ENCODE peak calls at places on chromosomes 5 and 9, in four cellular contexts. One of them, this sample, is unnamed. For H3K36me3, the result is how much of the 10 kb centered on the place peaks cover.

GRCh38 chr5:178328826-178329225 is 96.2 kb upstream of the PHYKPL start:
- DNase-seq in H1: no peak
- DNase-seq in transverse colon: no peak
- DNase-seq in sigmoid colon: no peak
- DNase-seq in this sample: no peak

GRCh38 chr5:38591450-38591849 is 35.0 kb upstream of the LIFR start:
- DNase-seq in H1: no peak
- DNase-seq in transverse colon: no peak
- DNase-seq in sigmoid colon: no peak
- DNase-seq in this sample: no peak

GRCh38 chr5:95080456-95080855 is 204.4 kb downstream of the MCTP1 start:
- DNase-seq in H1: no peak
- DNase-seq in transverse colon: no peak
- DNase-seq in sigmoid colon: no peak
- DNase-seq in this sample: no peak

GRCh38 chr9:135520916-135521607 is at the start of gene LCN1:
- DNase-seq in sigmoid colon: no peak
- DNase-seq in transverse colon: no peak
- DNase-seq in H1: no peak
- DNase-seq in this sample: peak

GRCh38 chr5:149961186-149961685 is 678 bp downstream of the SLC26A2 start:
- DNase-seq in H1: no peak
- DNase-seq in transverse colon: no peak
- DNase-seq in sigmoid colon: no peak
- DNase-seq in this sample: no peak

GRCh38 chr9:22457448-22457847 is 10.8 kb downstream of the DMRTA1 start:
- DNase-seq in sigmoid colon: no peak
- DNase-seq in H1: no peak
- DNase-seq in transverse colon: no peak
- DNase-seq in this sample: no peak

GRCh38 chr5:127275641-127276193 is 14.9 kb upstream of the MEGF10 start:
- DNase-seq in H1: no peak
- DNase-seq in transverse colon: no peak
- DNase-seq in sigmoid colon: no peak
- DNase-seq in this sample: no peak

GRCh38 chr5:163433271-163433670 is 4.1 kb upstream of the CCNG1 start:
- DNase-seq in transverse colon: peak
- DNase-seq in H1: no peak
- DNase-seq in sigmoid colon: no peak
- DNase-seq in this sample: no peak

GRCh38 chr9:86614871-86615849 is 260.9 kb upstream of the TUT7 start:
- DNase-seq in sigmoid colon: no peak
- DNase-seq in H1: no peak
- DNase-seq in transverse colon: no peak
- DNase-seq in this sample: no peak

GRCh38 chr5:82911902-82912301 is 165.3 kb downstream of the TMEM167A start:
- DNase-seq in transverse colon: no peak
- DNase-seq in H1: no peak
- DNase-seq in sigmoid colon: no peak
- DNase-seq in this sample: no peak
- TF ChIP-seq POLR2AphosphoS5 in transverse colon: no peak
- TF ChIP-seq POLR2AphosphoS5 in H1: no peak
- TF ChIP-seq POLR2AphosphoS5 in sigmoid colon: no peak
- TF ChIP-seq POLR2AphosphoS5 in this sample: no peak

GRCh38 chr5:174190073-174190675 is 144.7 kb downstream of the NSG2 start:
- DNase-seq in transverse colon: no peak
- DNase-seq in sigmoid colon: no peak
- DNase-seq in H1: no peak
- DNase-seq in this sample: peak
- TF ChIP-seq EP300 in transverse colon: no peak
- TF ChIP-seq EP300 in sigmoid colon: no peak
- TF ChIP-seq EP300 in H1: no peak
- TF ChIP-seq EP300 in this sample: no peak

GRCh38 chr9:111411266-111411665 is 72.9 kb downstream of the ECPAS start:
- DNase-seq in sigmoid colon: no peak
- DNase-seq in H1: no peak
- DNase-seq in transverse colon: no peak
- DNase-seq in this sample: no peak

GRCh38 chr9:111412280-111412679 is 71.9 kb downstream of the ECPAS start:
- DNase-seq in sigmoid colon: no peak
- DNase-seq in transverse colon: no peak
- DNase-seq in H1: no peak
- DNase-seq in this sample: no peak

GRCh38 chr9:111413996-111414395 is 70.2 kb downstream of the ECPAS start:
- DNase-seq in sigmoid colon: no peak
- DNase-seq in transverse colon: no peak
- DNase-seq in H1: no peak
- DNase-seq in this sample: no peak

DNA sequence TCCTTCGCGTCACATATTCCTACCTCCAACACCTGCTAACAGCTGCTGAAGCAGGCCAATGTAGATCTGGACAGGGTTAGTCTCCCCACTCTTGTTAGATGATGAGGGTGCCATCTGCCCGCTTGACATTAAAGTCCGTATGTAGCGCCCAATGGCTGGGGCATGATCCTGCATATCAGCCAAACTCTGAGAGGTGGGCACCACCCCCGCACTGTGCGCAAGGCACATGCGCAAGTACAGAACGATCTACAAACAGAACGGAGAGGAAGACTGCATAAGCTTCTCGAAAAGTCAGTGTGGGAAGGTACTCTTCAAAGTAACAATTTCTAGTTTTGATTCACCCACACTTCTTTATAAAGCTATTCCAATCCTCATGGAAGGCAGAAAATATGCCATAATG is 69.8 kb downstream of the ECPAS start:
- DNase-seq in H1: no peak
- DNase-seq in sigmoid colon: no peak
- DNase-seq in transverse colon: no peak
- DNase-seq in this sample: no peak
- H3K36me3 ChIP-seq in H1: half or more
- H3K36me3 ChIP-seq in sigmoid colon: under half
- H3K36me3 ChIP-seq in transverse colon: under half
- H3K36me3 ChIP-seq in this sample: half or more

GRCh38 chr5:166369326-166369725 is 1922.1 kb upstream of the WWC1 start:
- DNase-seq in transverse colon: no peak
- DNase-seq in sigmoid colon: no peak
- DNase-seq in H1: no peak
- DNase-seq in this sample: no peak

GRCh38 chr5:166363071-166363470 is 1928.4 kb upstream of the WWC1 start:
- DNase-seq in transverse colon: no peak
- DNase-seq in H1: no peak
- DNase-seq in sigmoid colon: no peak
- DNase-seq in this sample: no peak

GRCh38 chr5:166369817-166370216 is 1921.6 kb upstream of the WWC1 start:
- DNase-seq in sigmoid colon: no peak
- DNase-seq in H1: no peak
- DNase-seq in transverse colon: no peak
- DNase-seq in this sample: no peak

GRCh38 chr5:166367391-166367790 is 1924.1 kb upstream of the WWC1 start:
- DNase-seq in H1: no peak
- DNase-seq in sigmoid colon: no peak
- DNase-seq in transverse colon: no peak
- DNase-seq in this sample: no peak

DNA sequence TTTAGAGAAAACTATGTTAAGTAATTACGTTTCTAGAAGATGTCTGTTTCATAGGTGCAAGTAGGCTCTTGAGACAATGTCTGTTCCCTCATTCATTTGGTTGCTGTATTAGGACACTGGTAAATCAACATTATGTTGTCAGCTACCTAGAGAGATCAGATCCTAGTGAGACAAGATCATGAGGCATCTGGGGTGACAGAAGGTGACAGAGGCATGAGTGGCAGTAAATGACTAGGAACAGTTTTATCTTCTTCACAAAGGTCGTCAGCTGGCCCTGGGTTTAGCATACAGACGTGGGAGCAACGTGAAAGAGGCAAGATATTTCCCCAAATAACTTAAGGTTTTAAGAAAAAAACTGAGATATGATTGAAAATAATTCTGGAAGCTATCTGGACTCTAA is 1926.3 kb upstream of the WWC1 start:
- DNase-seq in transverse colon: no peak
- DNase-seq in H1: no peak
- DNase-seq in sigmoid colon: no peak
- DNase-seq in this sample: no peak
- TF ChIP-seq POLR2AphosphoS5 in transverse colon: no peak
- TF ChIP-seq POLR2AphosphoS5 in H1: no peak
- TF ChIP-seq POLR2AphosphoS5 in sigmoid colon: no peak
- TF ChIP-seq POLR2AphosphoS5 in this sample: no peak

GRCh38 chr9:80091526-80091925 is 519.8 kb downstream of the TLE4 start:
- DNase-seq in H1: no peak
- DNase-seq in transverse colon: no peak
- DNase-seq in sigmoid colon: no peak
- DNase-seq in this sample: no peak

GRCh38 chr9:80093695-80094094 is 521.9 kb downstream of the TLE4 start:
- DNase-seq in H1: no peak
- DNase-seq in sigmoid colon: no peak
- DNase-seq in transverse colon: no peak
- DNase-seq in this sample: no peak

GRCh38 chr9:80086386-80086785 is 514.6 kb downstream of the TLE4 start:
- DNase-seq in H1: no peak
- DNase-seq in sigmoid colon: no peak
- DNase-seq in transverse colon: no peak
- DNase-seq in this sample: no peak

GRCh38 chr9:80086822-80087345 is 515.1 kb downstream of the TLE4 start:
- DNase-seq in H1: no peak
- DNase-seq in transverse colon: no peak
- DNase-seq in sigmoid colon: no peak
- DNase-seq in this sample: no peak

DNA sequence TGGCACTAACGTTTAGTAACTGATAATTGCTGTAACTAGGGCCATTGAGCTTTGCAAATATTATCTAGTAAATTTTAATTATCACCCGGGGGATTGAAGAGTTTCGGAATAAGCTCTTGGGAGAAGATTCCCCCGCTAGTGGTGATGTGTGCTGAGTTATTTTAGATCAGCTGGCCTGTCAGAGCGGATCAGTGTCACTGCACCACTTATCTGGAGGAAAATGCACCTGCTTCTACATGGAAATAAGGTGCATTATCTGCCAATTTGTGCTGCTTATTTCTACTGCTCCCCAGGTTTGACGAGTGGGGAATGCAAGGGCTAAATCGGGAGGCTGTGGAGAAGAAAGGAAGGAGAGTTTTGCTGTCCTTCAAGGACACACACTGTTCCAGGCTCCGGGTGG is 518.6 kb downstream of the TLE4 start:
- DNase-seq in H1: no peak
- DNase-seq in transverse colon: no peak
- DNase-seq in sigmoid colon: no peak
- DNase-seq in this sample: no peak
- TF ChIP-seq EP300 in H1: no peak
- TF ChIP-seq EP300 in transverse colon: no peak
- TF ChIP-seq EP300 in sigmoid colon: no peak
- TF ChIP-seq EP300 in this sample: no peak

GRCh38 chr5:69271376-69271775 is 36.7 kb downstream of the CDK7 start:
- DNase-seq in sigmoid colon: no peak
- DNase-seq in H1: no peak
- DNase-seq in transverse colon: peak
- DNase-seq in this sample: no peak
- H3K36me3 ChIP-seq in sigmoid colon: under half
- H3K36me3 ChIP-seq in H1: under half
- H3K36me3 ChIP-seq in transverse colon: under half
- H3K36me3 ChIP-seq in this sample: half or more

DNA sequence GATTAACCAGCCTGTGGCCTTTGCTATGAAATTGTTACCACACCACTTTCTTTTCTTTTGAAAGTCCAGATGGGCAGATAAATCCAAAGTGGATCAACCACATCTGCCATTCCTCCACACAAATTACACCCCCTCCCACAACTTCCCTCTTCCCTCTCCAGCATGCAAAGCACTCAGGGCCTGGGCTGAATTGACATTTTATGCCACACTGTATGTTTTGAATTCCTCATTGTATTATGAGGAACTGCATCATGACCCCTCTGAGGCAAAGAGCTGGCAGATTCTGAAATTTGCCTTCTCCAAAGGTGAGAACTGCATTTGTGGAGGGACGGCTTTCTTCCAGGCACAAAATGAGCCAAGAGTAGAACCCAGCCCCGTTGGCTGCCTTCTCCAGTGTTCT is 589.3 kb upstream of the KLF4 start:
- DNase-seq in sigmoid colon: no peak
- DNase-seq in H1: no peak
- DNase-seq in transverse colon: no peak
- DNase-seq in this sample: no peak
- TF ChIP-seq POLR2AphosphoS5 in sigmoid colon: no peak
- TF ChIP-seq POLR2AphosphoS5 in H1: no peak
- TF ChIP-seq POLR2AphosphoS5 in transverse colon: no peak
- TF ChIP-seq POLR2AphosphoS5 in this sample: no peak

DNA sequence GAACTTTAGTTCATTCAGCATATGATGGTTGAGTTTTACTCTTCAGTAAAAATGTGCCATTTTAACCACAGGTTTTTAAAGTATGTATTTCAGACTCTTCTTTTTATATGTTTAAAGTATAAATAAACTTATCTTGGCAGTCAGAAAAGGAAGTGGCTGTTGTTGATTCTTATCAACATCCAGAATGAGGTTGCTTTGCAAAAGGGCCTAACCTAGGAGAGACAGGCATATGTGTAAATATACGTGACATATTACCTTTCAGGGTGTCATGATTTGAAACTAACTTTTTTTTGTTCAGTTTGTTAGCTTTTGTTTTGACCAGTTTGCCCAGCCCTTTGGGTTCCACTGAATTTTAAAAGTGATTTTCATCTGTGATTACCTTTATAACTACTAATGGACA is 7.4 kb downstream of the SMARCA2 start:
- DNase-seq in transverse colon: no peak
- DNase-seq in H1: no peak
- DNase-seq in sigmoid colon: no peak
- DNase-seq in this sample: no peak
- TF ChIP-seq EP300 in transverse colon: no peak
- TF ChIP-seq EP300 in H1: no peak
- TF ChIP-seq EP300 in sigmoid colon: no peak
- TF ChIP-seq EP300 in this sample: no peak

DNA sequence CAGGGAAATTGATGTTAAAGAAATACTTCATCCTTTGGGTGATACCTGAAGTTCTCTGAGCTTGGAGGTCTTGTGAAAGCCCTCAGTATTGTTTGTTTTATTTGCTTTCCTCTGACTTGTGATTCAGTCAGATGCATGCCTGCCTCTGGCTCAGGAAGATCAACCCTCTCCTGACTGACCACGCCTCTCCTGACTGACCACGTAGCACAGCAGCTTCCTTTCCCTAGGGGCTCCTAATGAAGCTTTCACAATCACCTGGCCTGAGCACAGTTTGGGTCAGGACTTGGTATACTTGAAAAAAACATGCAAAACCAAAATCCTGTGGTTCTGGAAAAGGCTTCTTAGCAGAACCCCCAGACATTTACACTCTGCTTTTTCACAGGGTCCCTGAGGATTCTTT is 3.8 kb downstream of the TGFBI start:
- DNase-seq in H1: no peak
- DNase-seq in transverse colon: no peak
- DNase-seq in sigmoid colon: peak
- DNase-seq in this sample: peak
- H3K36me3 ChIP-seq in H1: under half
- H3K36me3 ChIP-seq in transverse colon: under half
- H3K36me3 ChIP-seq in sigmoid colon: under half
- H3K36me3 ChIP-seq in this sample: under half

This sample was measured in suprapubic skin.